ENCODE peak calls at places on chromosomes 6 and 20, in six cellular contexts. G is PC-9, B is HepG2, R is endothelial cell of umbilical vein, W is IMR-90, F is MM.1S. M is an unnamed sample.

GRCh38 chr20:44765647-44766367 is 20.1 kb downstream of the KCNK15 start:
- DNase-seq in G (peak), R (no peak), B (no peak), F (no peak), W (no peak), M (peak)

GRCh38 chr20:21339499-21339898 is 36.4 kb downstream of the XRN2 start:
- DNase-seq in B (peak), G (no peak), F (no peak), R (no peak), W (peak), M (no peak)

GRCh38 chr6:11992086-11992485 is 20.0 kb upstream of the HIVEP1 start:
- DNase-seq in W (no peak), F (no peak), R (no peak), G (no peak), B (no peak), M (no peak)

GRCh38 chr6:170388113-170388512 is 81.6 kb downstream of the FAM120B start:
- DNase-seq in R (no peak), G (no peak), F (no peak), W (peak), B (no peak), M (no peak)

GRCh38 chr20:51790256-51790655 is 12.1 kb downstream of the SALL4 start:
- DNase-seq in G (no peak), F (no peak), R (no peak), B (no peak), W (no peak), M (no peak)

GRCh38 chr6:169230322-169230665 is 23.4 kb downstream of the THBS2 start:
- DNase-seq in G (no peak), R (no peak), B (no peak), W (no peak), F (no peak), M (peak)

GRCh38 chr6:13278991-13279390 is 49.3 kb downstream of the TBC1D7 start:
- DNase-seq in F (no peak), R (no peak), W (peak), B (no peak), G (no peak), M (no peak)

GRCh38 chr20:2800590-2801458 is at the start of gene CPXM1:
- DNase-seq in F (no peak), B (peak), G (no peak), R (peak), W (no peak), M (no peak)

GRCh38 chr20:51153867-51154707 is 131.2 kb upstream of the KCNG1 start:
- DNase-seq in F (no peak), W (no peak), G (no peak), B (no peak), R (no peak), M (no peak)

GRCh38 chr20:34315236-34315635 is 12.1 kb upstream of the AHCY start:
- DNase-seq in R (no peak), F (no peak), G (peak), B (no peak), W (no peak), M (peak)

GRCh38 chr6:33017694-33018353 is 8.4 kb upstream of the HLA-DOA start:
- DNase-seq in F (no peak), R (no peak), W (no peak), G (no peak), B (no peak), M (no peak)

GRCh38 chr6:11497881-11498280 is 39.7 kb upstream of the TMEM170B start:
- DNase-seq in B (no peak), W (no peak), R (no peak), F (no peak), G (no peak), M (peak)

GRCh38 chr20:31943052-31943471 is 8.8 kb downstream of the PDRG1 start:
- DNase-seq in W (no peak), R (no peak), B (no peak), F (no peak), G (no peak), M (no peak)

GRCh38 chr20:36852187-36852586 is 23.8 kb upstream of the TLDC2 start:
- DNase-seq in W (no peak), F (no peak), B (no peak), R (no peak), G (no peak), M (no peak)

GRCh38 chr20:31425797-31426196 is 14.6 kb upstream of the DEFB123 start:
- DNase-seq in W (no peak), B (no peak), G (no peak), F (no peak), R (no peak), M (no peak)

GRCh38 chr6:26319405-26320128 is 45.4 kb upstream of the BTN3A2 start:
- DNase-seq in G (no peak), B (no peak), W (no peak), R (no peak), F (no peak), M (no peak)

GRCh38 chr6:26318459-26319404 is 46.3 kb upstream of the BTN3A2 start:
- DNase-seq in F (no peak), B (no peak), G (no peak), R (no peak), W (no peak), M (no peak)

GRCh38 chr6:26315274-26315673 is 49.7 kb upstream of the BTN3A2 start:
- DNase-seq in G (no peak), R (no peak), F (no peak), B (no peak), W (no peak), M (no peak)

GRCh38 chr6:26317503-26317902 is 47.5 kb upstream of the BTN3A2 start:
- DNase-seq in G (no peak), R (no peak), B (no peak), F (no peak), W (no peak), M (no peak)

DNA sequence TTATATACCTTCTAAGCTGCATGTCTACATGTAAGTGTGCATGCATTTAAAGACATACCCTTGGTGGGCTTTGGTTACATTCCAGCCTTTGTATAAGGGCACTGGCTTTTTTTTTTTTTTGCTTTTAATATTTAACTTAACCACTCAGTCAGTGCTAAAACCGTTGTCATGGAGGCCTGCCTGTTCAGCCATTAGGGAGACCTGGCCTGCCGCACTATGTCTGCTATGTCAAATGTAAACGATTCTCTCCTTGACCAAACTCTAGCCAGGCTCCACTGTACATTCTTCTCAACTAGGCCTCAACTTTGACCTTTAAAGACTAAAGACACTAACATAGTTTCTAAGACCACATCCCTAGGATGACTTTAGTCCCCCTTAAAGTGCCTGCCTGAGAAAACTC is 48.7 kb upstream of the BTN3A2 start:
- DNase-seq in F (no peak), G (no peak), B (peak), W (no peak), R (no peak), M (no peak)
- H2AFZ ChIP-seq in F (no peak), G (no peak), B (peak), W (no peak), R (no peak), M (no peak)

GRCh38 chr6:5082487-5083306 is 2.4 kb upstream of the PPP1R3G start:
- DNase-seq in W (peak), G (peak), R (no peak), B (peak), F (no peak), M (peak)
- H2AFZ ChIP-seq in W (peak), G (no peak), R (no peak), B (no peak), F (no peak), M (no peak)

GRCh38 chr6:125101128-125101527 is 52.4 kb upstream of the TPD52L1 start:
- DNase-seq in G (no peak), B (no peak), W (no peak), R (no peak), F (no peak), M (no peak)

GRCh38 chr6:125100018-125100652 is 53.4 kb upstream of the TPD52L1 start:
- DNase-seq in R (no peak), W (no peak), B (no peak), F (no peak), G (no peak), M (no peak)

GRCh38 chr6:125098253-125098652 is 55.3 kb upstream of the TPD52L1 start:
- DNase-seq in F (no peak), B (no peak), R (no peak), G (no peak), W (no peak), M (no peak)

GRCh38 chr6:125097186-125097585 is 56.4 kb upstream of the TPD52L1 start:
- DNase-seq in B (no peak), R (no peak), G (no peak), W (no peak), F (no peak), M (no peak)

GRCh38 chr6:125099211-125100017 is 54.2 kb upstream of the TPD52L1 start:
- DNase-seq in R (peak), B (no peak), G (peak), W (peak), F (peak), M (peak)
- H2AFZ ChIP-seq in R (peak), B (no peak), G (peak), W (peak), F (peak), M (peak)

GRCh38 chr6:54193560-54193959 is 82.3 kb downstream of the MLIP start:
- DNase-seq in B (no peak), W (no peak), R (peak), G (no peak), F (no peak), M (no peak)
- H2AFZ ChIP-seq in B (no peak), W (no peak), R (peak), G (peak), F (no peak), M (no peak)

DNA sequence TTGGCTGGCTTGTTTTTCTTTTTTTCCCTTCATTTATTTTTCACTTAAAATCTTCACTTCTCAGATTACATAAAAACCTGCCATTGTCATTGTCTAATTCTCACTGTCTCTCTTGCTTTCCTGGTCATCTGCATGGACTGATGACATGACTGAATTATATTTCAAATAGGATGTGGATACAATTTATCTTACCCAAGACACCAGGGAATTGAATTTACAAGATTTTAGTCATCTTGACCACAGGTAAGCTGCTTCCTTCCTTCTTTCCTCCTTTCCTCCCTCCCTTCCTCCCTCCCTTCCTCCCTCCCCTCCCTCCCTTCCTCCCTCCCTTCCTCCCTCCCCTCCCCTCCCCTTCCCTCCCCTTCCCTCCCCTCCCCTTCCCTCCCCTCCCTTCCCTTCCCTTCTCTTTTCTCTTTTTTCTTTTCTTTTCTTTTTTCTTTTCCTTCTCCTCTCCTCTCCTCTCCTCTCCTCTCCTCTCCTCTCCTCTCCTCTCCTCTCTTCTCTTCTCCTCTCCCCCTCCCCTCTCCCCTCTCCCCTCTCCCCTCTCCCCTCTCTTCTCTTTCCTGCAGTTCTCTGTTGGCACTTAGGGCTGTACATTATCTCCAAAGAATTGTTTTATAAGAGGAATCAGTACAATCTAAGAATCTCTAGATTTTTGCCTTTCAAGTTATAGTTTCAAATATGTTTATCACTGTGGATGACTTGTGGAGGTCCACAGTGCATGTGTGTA is 171.5 kb downstream of the CARMIL1 start:
- DNase-seq in B (no peak), F (no peak), W (no peak), R (no peak), G (no peak), M (no peak)
- H2AFZ ChIP-seq in B (no peak), F (no peak), W (no peak), R (no peak), G (no peak), M (no peak)

DNA sequence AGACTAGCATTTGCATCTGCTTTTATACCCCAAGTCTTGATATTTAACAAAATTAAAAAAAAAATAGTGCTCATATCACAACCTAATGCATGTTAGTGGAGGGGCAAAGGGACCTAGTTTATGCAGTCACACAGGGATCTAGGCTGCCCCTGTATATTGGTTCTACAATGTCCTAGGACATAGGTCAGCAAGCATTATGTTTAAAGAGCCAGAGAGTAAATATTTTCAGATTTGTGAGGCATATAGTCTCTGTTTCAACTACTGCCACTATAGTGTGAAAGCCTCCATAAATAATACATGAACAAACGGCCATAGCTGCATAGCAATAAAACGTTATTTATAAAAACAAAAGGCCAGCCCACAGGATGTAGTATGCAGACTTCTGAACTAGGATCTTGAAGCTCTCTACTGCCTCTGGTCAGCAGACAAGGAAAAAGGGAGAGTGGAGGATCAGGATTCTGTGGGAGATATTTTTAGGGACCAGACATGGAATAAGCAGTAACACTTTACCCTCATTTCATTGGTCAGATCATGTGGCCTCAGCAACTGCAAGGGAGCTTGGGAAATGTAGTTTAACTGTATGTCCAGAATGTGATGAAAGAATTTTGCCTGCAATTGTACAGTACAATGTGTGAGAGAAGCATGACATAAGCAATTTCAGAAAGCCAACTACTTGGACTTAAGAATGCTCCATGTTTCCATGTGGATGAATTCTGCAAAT is 414.2 kb upstream of the SPTLC3 start:
- DNase-seq in R (no peak), B (peak), F (no peak), G (no peak), W (no peak), M (no peak)
- H2AFZ ChIP-seq in R (no peak), B (no peak), F (no peak), G (no peak), W (no peak), M (no peak)

GRCh38 chr6:79246891-79247290 is 12.4 kb upstream of the HMGN3 start:
- DNase-seq in G (no peak), B (no peak), F (peak), W (no peak), R (no peak), M (no peak)

GRCh38 chr6:79249136-79249535 is 14.7 kb upstream of the HMGN3 start:
- DNase-seq in B (no peak), W (no peak), G (no peak), F (peak), R (no peak), M (no peak)

GRCh38 chr6:79250559-79250958 is 16.1 kb upstream of the HMGN3 start:
- DNase-seq in F (no peak), G (no peak), R (no peak), B (no peak), W (no peak), M (no peak)

DNA sequence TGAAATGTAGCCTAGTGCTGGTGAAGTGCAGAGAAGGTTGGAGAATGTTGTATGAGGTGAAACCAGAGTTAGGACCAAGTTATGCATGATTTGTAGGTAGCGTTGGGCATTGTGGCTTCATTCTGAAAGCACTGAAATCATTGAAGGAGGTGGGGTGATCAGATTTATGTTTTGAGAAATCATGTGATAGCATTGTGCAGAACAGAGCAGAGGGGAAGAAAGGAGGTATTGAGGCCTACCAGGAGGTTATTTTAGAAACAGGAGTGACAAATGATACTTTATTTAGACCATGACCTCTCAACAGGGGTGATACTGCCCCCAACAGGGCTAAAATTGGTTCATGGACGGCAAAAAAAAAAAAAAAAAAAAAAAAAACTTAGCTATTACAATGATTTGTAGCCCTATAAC is 15.6 kb upstream of the HMGN3 start:
- DNase-seq in B (peak), R (no peak), G (no peak), F (peak), W (no peak), M (no peak)
- H2AFZ ChIP-seq in B (no peak), R (no peak), G (no peak), F (peak), W (no peak), M (no peak)

M was measured in mammary epithelial cell.